ENCODE peak calls at places on chromosomes 13 and 19, in nine cellular contexts. P, S, Y, K, J, W, B, E and A are unnamed samples. For H3K9me3, the result is how much of the 10 kb centered on the place peaks cover.

GRCh38 chr19:52170863-52171320 is 529 bp downstream of the ZNF836 start:
- DNase-seq in W (no peak), B (peak), K (peak), Y (peak), J (no peak), S (no peak), E (peak), P (no peak), A (no peak)

GRCh38 chr13:32142115-32142514 is 110.5 kb downstream of the FRY start:
- DNase-seq in E (no peak), S (no peak), K (no peak), Y (no peak), W (no peak), J (no peak), P (no peak), B (no peak), A (no peak)

GRCh38 chr19:5407356-5407755 is 47.9 kb upstream of the ZNRF4 start:
- DNase-seq in J (no peak), W (no peak), B (no peak), E (no peak), S (no peak), K (no peak), P (peak), Y (no peak), A (no peak)

GRCh38 chr13:83895994-83896580 is 13.8 kb upstream of the SLITRK1 start:
- DNase-seq in K (no peak), S (no peak), E (no peak), B (no peak), J (no peak), Y (no peak), P (no peak), W (no peak), A (no peak)

GRCh38 chr13:93183302-93183701 is 43.3 kb upstream of the GPC6 start:
- DNase-seq in J (no peak), B (no peak), K (no peak), P (no peak), S (no peak), Y (no peak), E (no peak), W (no peak), A (no peak)

GRCh38 chr19:51687791-51688664 is 5.1 kb upstream of the SPACA6 start:
- DNase-seq in S (peak), P (peak), E (peak), K (peak), J (peak), B (peak), Y (peak), W (no peak), A (peak)

GRCh38 chr19:15922021-15922420 is 12.3 kb downstream of the CYP4F11 start:
- DNase-seq in Y (no peak), P (no peak), S (no peak), W (no peak), K (no peak), J (no peak), E (no peak), B (no peak), A (no peak)

GRCh38 chr13:111219950-111220349 is 100.5 kb upstream of the TEX29 start:
- DNase-seq in K (no peak), Y (no peak), P (no peak), E (no peak), J (no peak), W (no peak), S (no peak), B (no peak), A (no peak)

GRCh38 chr13:110797230-110797877 is 83.9 kb downstream of the ING1 start:
- DNase-seq in S (no peak), P (no peak), E (no peak), Y (no peak), B (no peak), W (no peak), K (no peak), J (no peak), A (no peak)

GRCh38 chr19:36100476-36100875 is 10.5 kb upstream of the OVOL3 start:
- DNase-seq in B (no peak), W (no peak), K (peak), P (no peak), Y (peak), S (no peak), E (no peak), J (no peak), A (no peak)

GRCh38 chr19:38394488-38394887 is 6.0 kb downstream of the SPRED3 start:
- DNase-seq in W (peak), Y (no peak), J (no peak), B (no peak), P (no peak), E (no peak), K (no peak), S (no peak), A (no peak)

GRCh38 chr13:64912141-64912540 is 2318.0 kb downstream of the PCDH9 start:
- DNase-seq in J (no peak), K (no peak), Y (no peak), B (no peak), E (no peak), P (peak), W (no peak), S (no peak), A (no peak)

GRCh38 chr13:39196957-39197644 is 158.8 kb downstream of the NHLRC3 start:
- DNase-seq in B (no peak), S (no peak), P (no peak), Y (no peak), J (no peak), K (no peak), E (no peak), W (no peak), A (no peak)

GRCh38 chr13:28753946-28754345 is 35.2 kb upstream of the SLC46A3 start:
- DNase-seq in E (no peak), B (no peak), J (no peak), K (no peak), W (no peak), S (no peak), Y (no peak), P (no peak), A (no peak)

GRCh38 chr13:37375724-37376123 is 222.8 kb downstream of the POSTN start:
- DNase-seq in B (no peak), E (no peak), K (no peak), Y (no peak), P (no peak), W (no peak), J (no peak), S (no peak), A (no peak)
- H3K9me3 ChIP-seq in B (under half), E (under half), K (under half), Y (under half), P (under half), W (under half), J (under half), S (under half), A (under half)

DNA sequence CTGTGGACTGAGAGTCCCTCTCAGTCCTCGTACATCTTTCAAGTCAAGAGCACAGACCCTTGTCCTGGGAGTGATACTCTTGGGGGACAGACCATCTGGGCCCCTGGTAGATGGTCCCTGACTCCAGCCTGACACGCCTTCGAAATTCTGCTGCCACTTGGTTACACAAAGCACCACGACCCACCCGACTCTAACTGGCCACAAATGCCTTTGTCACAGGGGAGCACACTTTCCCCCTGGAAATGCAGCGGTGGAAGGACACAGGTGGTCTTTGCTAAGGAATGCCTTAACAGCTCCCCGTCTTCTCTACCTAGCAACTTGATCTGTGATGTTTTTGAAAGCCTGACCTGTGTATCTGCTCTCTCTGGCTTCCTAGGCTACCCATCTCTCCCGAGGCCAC is 13.8 kb upstream of the DHRS12 start:
- DNase-seq in P (no peak), E (no peak), K (no peak), B (no peak), J (no peak), Y (no peak), S (no peak), W (no peak), A (no peak)
- TF ChIP-seq CTCF in P (no peak), E (no peak), K (no peak), B (no peak), J (no peak), Y (no peak), S (no peak), W (no peak), A (no peak)

GRCh38 chr19:1183543-1184172 is 9.6 kb upstream of the SBNO2 start:
- DNase-seq in K (no peak), P (peak), W (no peak), B (peak), Y (no peak), J (no peak), E (no peak), S (peak), A (no peak)
- H3K9me3 ChIP-seq in K (under half), P (under half), W (under half), B (under half), Y (under half), J (under half), E (under half), S (under half), A (under half)

DNA sequence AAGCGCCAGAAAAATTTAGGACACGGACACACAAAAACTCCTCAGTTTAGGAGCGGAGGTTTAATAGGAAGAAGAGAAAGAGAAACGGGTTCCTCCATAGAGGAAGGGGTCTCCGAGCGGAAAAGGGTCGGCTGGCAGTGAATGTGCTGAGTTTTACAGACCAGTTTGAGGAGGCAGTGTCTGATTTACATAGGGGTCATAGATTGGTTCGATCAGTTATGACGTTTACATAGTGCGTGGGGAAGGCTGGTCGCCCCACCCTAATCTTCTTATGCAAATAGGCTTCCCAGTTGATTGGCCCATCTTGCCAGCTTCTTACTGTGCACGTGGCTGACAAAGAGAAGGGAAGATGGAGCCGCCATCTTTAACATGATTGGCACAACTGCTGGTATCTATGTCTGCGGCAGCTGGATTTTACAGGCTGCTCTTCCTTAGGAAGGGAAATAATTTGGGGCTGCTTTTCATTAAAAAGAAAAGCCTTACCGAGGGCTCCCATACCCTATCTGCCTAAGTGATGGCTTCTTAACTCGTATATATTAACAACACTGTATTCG is 1.2 kb upstream of the ZNF225 start:
- DNase-seq in E (no peak), Y (no peak), J (no peak), K (no peak), W (no peak), S (no peak), P (no peak), B (no peak), A (no peak)
- TF ChIP-seq CTCF in E (no peak), Y (no peak), J (no peak), K (no peak), W (no peak), S (no peak), P (no peak), B (no peak), A (no peak)

GRCh38 chr13:113357529-113357928 is 6.4 kb downstream of the GRTP1 start:
- DNase-seq in W (no peak), J (no peak), E (no peak), S (no peak), P (no peak), K (no peak), B (no peak), Y (no peak), A (no peak)
- H3K9me3 ChIP-seq in W (under half), J (under half), E (under half), S (under half), P (under half), K (under half), B (under half), Y (under half), A (under half)